ENCODE peak calls at places on chromosomes 5 and 9, in nine cellular contexts. J is pancreas, T is tibial nerve, O is neuronal stem cell, X is HTR-8/SVneo, M is foreskin fibroblast, Y is hypothalamus, F is body of pancreas, E is SW480. I is an unnamed sample.

GRCh38 chr5:58490397-58491072 is 700 bp upstream of the GAPT start:
- DNase-seq in J (no peak), T (no peak), O (no peak), X (no peak), M (no peak), Y (no peak), F (no peak), E (no peak), I (no peak)

GRCh38 chr9:93031629-93032431 is 26.7 kb upstream of the SUSD3 start:
- DNase-seq in J (no peak), T (no peak), O (no peak), X (no peak), M (peak; percentile 19), Y (no peak), F (no peak), E (peak; percentile 7), I (no peak)

GRCh38 chr9:90995516-90995915 is 193.9 kb downstream of the SYK start:
- DNase-seq in J (no peak), T (no peak), O (no peak), X (no peak), M (peak; percentile 73), Y (no peak), F (no peak), E (no peak), I (no peak)

GRCh38 chr5:18553269-18553668 is 919.0 kb downstream of the TAF11L14 start:
- DNase-seq in J (no peak), T (no peak), O (no peak), X (peak; percentile 70), M (peak; percentile 3), Y (no peak), F (no peak), E (no peak), I (peak; percentile 90)

GRCh38 chr9:128420060-128420650 is 502 bp upstream of the CERCAM start:
- DNase-seq in J (peak; percentile 65), T (peak; percentile 50), O (peak; percentile 62), X (peak; percentile 76), M (peak; percentile 90), Y (no peak), F (peak; percentile 76), E (peak; percentile 67), I (peak; percentile 57)

GRCh38 chr9:120446681-120447080 is 133.3 kb downstream of the CDK5RAP2 start:
- DNase-seq in J (no peak), T (no peak), O (no peak), X (no peak), M (peak; percentile 16), Y (no peak), F (no peak), E (no peak), I (no peak)

GRCh38 chr5:43063731-43064171 is 23.6 kb upstream of the ANXA2R start:
- DNase-seq in J (no peak), T (no peak), O (no peak), X (no peak), M (peak; percentile 47), Y (no peak), F (no peak), E (no peak), I (peak; percentile 38)

GRCh38 chr9:123329329-123329955 is 26.6 kb upstream of the CRB2 start:
- DNase-seq in J (peak; percentile 39), T (no peak), O (no peak), X (no peak), M (no peak), Y (no peak), F (peak; percentile 45), E (peak; percentile 56), I (peak; percentile 66)

GRCh38 chr9:89536618-89537017 is 38.7 kb upstream of the SEMA4D start:
- DNase-seq in J (no peak), T (no peak), O (no peak), X (no peak), M (no peak), Y (no peak), F (no peak), E (no peak), I (no peak)

GRCh38 chr9:81613002-81613750 is 76.2 kb downstream of the TLE1 start:
- DNase-seq in J (no peak), T (peak; percentile 29), O (no peak), X (no peak), M (peak; percentile 92), Y (no peak), F (no peak), E (no peak), I (no peak)

GRCh38 chr5:61304611-61305369 is 27.3 kb upstream of the ZSWIM6 start:
- DNase-seq in J (no peak), T (no peak), O (no peak), X (no peak), M (peak; percentile 91), Y (no peak), F (peak; percentile 56), E (no peak), I (peak; percentile 100)

GRCh38 chr5:76583163-76584047 is 39.8 kb downstream of the F2RL2 start:
- DNase-seq in J (no peak), T (no peak), O (no peak), X (no peak), M (peak; percentile 34), Y (no peak), F (no peak), E (no peak), I (peak; percentile 42)

GRCh38 chr5:125410501-125411162 is 664.2 kb upstream of the ZNF608 start:
- DNase-seq in J (no peak), T (no peak), O (no peak), X (peak; percentile 10), M (peak; percentile 75), Y (no peak), F (no peak), E (no peak), I (peak; percentile 83)

GRCh38 chr5:34012791-34013190 is 4.9 kb upstream of the AMACR start:
- DNase-seq in J (no peak), T (no peak), O (no peak), X (no peak), M (peak; percentile 51), Y (no peak), F (no peak), E (no peak), I (no peak)

GRCh38 chr5:176944276-176944675 is 45.1 kb upstream of the HK3 start:
- DNase-seq in J (no peak), T (no peak), O (no peak), X (no peak), M (no peak), Y (no peak), F (no peak), E (no peak), I (no peak)

GRCh38 chr5:36724429-36725332 is 118.3 kb downstream of the SLC1A3 start:
- DNase-seq in J (peak; percentile 44), T (peak; percentile 16), O (no peak), X (no peak), M (no peak), Y (no peak), F (no peak), E (no peak), I (peak; percentile 11)

GRCh38 chr9:100575765-100576368 is 2.0 kb upstream of the CAVIN4 start:
- DNase-seq in J (no peak), T (no peak), O (no peak), X (no peak), M (peak; percentile 78), Y (no peak), F (no peak), E (peak; percentile 38), I (peak; percentile 40)

GRCh38 chr5:76813982-76814562 is 4.8 kb upstream of the F2RL1 start:
- DNase-seq in J (no peak), T (no peak), O (no peak), X (peak; percentile 76), M (peak; percentile 88), Y (no peak), F (no peak), E (peak; percentile 23), I (peak; percentile 94)

GRCh38 chr9:113941056-113941455 is 64.9 kb downstream of the ZNF618 start:
- DNase-seq in J (no peak), T (no peak), O (no peak), X (no peak), M (no peak), Y (no peak), F (no peak), E (no peak), I (no peak)

GRCh38 chr5:125257057-125257970 is 510.9 kb upstream of the ZNF608 start:
- DNase-seq in J (no peak), T (no peak), O (peak; percentile 5), X (no peak), M (peak; percentile 38), Y (no peak), F (no peak), E (peak; percentile 76), I (peak; percentile 62)

GRCh38 chr5:157828949-157829639 is 29.9 kb downstream of the CLINT1 start:
- DNase-seq in J (no peak), T (no peak), O (no peak), X (peak; percentile 31), M (peak; percentile 21), Y (no peak), F (no peak), E (peak; percentile 9), I (peak; percentile 26)

GRCh38 chr5:123807177-123807900 is 295.4 kb downstream of the CSNK1G3 start:
- DNase-seq in J (no peak), T (no peak), O (peak; percentile 35), X (no peak), M (peak; percentile 48), Y (no peak), F (no peak), E (peak; percentile 17), I (peak; percentile 77)

GRCh38 chr5:98248949-98249348 is 524.5 kb upstream of the RGMB start:
- DNase-seq in J (no peak), T (no peak), O (no peak), X (peak; percentile 12), M (peak; percentile 82), Y (no peak), F (no peak), E (no peak), I (peak; percentile 86)

GRCh38 chr5:174825587-174825986 is 101.2 kb downstream of the MSX2 start:
- DNase-seq in J (no peak), T (no peak), O (no peak), X (peak; percentile 35), M (peak; percentile 64), Y (no peak), F (no peak), E (peak; percentile 48), I (no peak)

GRCh38 chr9:88748566-88749238 is 213.7 kb downstream of the NXNL2 start:
- DNase-seq in J (no peak), T (peak; percentile 54), O (no peak), X (no peak), M (peak; percentile 85), Y (no peak), F (no peak), E (no peak), I (no peak)

GRCh38 chr9:84953252-84953773 is 283.8 kb downstream of the NTRK2 start:
- DNase-seq in J (no peak), T (no peak), O (no peak), X (no peak), M (no peak), Y (no peak), F (no peak), E (no peak), I (peak; percentile 34)

GRCh38 chr5:5314166-5314565 is 108.3 kb upstream of the ICE1 start:
- DNase-seq in J (no peak), T (no peak), O (no peak), X (no peak), M (no peak), Y (no peak), F (no peak), E (no peak), I (no peak)

GRCh38 chr9:69207503-69207902 is 33.4 kb downstream of the TJP2 start:
- DNase-seq in J (no peak), T (no peak), O (no peak), X (no peak), M (no peak), Y (no peak), F (peak; percentile 25), E (no peak), I (peak; percentile 21)

GRCh38 chr5:168047043-168047668 is 244.3 kb upstream of the WWC1 start:
- DNase-seq in J (peak; percentile 63), T (no peak), O (peak; percentile 69), X (peak; percentile 71), M (peak; percentile 8), Y (no peak), F (peak; percentile 74), E (peak; percentile 76), I (peak; percentile 75)

GRCh38 chr9:35910613-35911488 is 1.6 kb downstream of the SPAAR start:
- DNase-seq in J (no peak), T (no peak), O (no peak), X (peak; percentile 61), M (peak; percentile 83), Y (no peak), F (peak; percentile 47), E (peak; percentile 76), I (peak; percentile 78)

GRCh38 chr5:179439181-179439990 is 94.1 kb upstream of the ADAMTS2 start:
- DNase-seq in J (no peak), T (no peak), O (no peak), X (no peak), M (no peak), Y (no peak), F (no peak), E (no peak), I (no peak)